ENCODE peak calls at places on chromosomes 5 and 9, in eight cellular contexts. A is GM23248, W is GM23338, M is neural progenitor cell, R is PC-3, D is hepatocyte, F is SK-N-SH, L is MM.1S. Q is an unnamed sample.

GRCh38 chr5:10151656-10152055 is 98.0 kb downstream of the ATPSCKMT start:
- DNase-seq in A (no peak), W (no peak), M (no peak), R (peak; percentile 28), D (no peak), F (no peak), L (no peak), Q (no peak)

GRCh38 chr9:88808019-88808656 is 183.1 kb upstream of the S1PR3 start:
- DNase-seq in A (peak; percentile 33), W (no peak), M (no peak), R (no peak), D (peak; percentile 13), F (peak; percentile 69), L (no peak), Q (no peak)

GRCh38 chr5:88683506-88684135 is 199.4 kb downstream of the MEF2C start:
- DNase-seq in A (peak; percentile 28), W (peak; percentile 90), M (peak; percentile 77), R (peak; percentile 39), D (no peak), F (peak; percentile 75), L (peak; percentile 78), Q (no peak)

GRCh38 chr5:92353107-92354030 is 970.3 kb upstream of the ARRDC3 start:
- DNase-seq in A (peak; percentile 56), W (no peak), M (no peak), R (peak; percentile 77), D (peak; percentile 8), F (no peak), L (no peak), Q (no peak)

GRCh38 chr5:22918511-22918910 is 65.4 kb upstream of the CDH12 start:
- DNase-seq in A (no peak), W (no peak), M (no peak), R (no peak), D (no peak), F (no peak), L (no peak), Q (no peak)

GRCh38 chr5:4129523-4129922 is 533.9 kb downstream of the IRX1 start:
- DNase-seq in A (no peak), W (no peak), M (no peak), R (no peak), D (no peak), F (no peak), L (no peak), Q (no peak)

GRCh38 chr9:133455936-133456335 is 3.8 kb upstream of the CACFD1 start:
- DNase-seq in A (no peak), W (no peak), M (no peak), R (no peak), D (no peak), F (no peak), L (no peak), Q (no peak)

GRCh38 chr5:127942246-127943060 is 141.1 kb upstream of the SLC12A2 start:
- DNase-seq in A (peak; percentile 17), W (no peak), M (no peak), R (peak; percentile 63), D (no peak), F (no peak), L (no peak), Q (no peak)

GRCh38 chr9:109966643-109967368 is 186.8 kb downstream of the PALM2AKAP2 start:
- DNase-seq in A (no peak), W (no peak), M (no peak), R (no peak), D (no peak), F (no peak), L (no peak), Q (peak; percentile 91)

GRCh38 chr9:137150485-137151060 is 11.6 kb downstream of the GRIN1 start:
- DNase-seq in A (no peak), W (peak; percentile 63), M (no peak), R (peak; percentile 94), D (no peak), F (no peak), L (peak; percentile 90), Q (peak; percentile 95)

DNA sequence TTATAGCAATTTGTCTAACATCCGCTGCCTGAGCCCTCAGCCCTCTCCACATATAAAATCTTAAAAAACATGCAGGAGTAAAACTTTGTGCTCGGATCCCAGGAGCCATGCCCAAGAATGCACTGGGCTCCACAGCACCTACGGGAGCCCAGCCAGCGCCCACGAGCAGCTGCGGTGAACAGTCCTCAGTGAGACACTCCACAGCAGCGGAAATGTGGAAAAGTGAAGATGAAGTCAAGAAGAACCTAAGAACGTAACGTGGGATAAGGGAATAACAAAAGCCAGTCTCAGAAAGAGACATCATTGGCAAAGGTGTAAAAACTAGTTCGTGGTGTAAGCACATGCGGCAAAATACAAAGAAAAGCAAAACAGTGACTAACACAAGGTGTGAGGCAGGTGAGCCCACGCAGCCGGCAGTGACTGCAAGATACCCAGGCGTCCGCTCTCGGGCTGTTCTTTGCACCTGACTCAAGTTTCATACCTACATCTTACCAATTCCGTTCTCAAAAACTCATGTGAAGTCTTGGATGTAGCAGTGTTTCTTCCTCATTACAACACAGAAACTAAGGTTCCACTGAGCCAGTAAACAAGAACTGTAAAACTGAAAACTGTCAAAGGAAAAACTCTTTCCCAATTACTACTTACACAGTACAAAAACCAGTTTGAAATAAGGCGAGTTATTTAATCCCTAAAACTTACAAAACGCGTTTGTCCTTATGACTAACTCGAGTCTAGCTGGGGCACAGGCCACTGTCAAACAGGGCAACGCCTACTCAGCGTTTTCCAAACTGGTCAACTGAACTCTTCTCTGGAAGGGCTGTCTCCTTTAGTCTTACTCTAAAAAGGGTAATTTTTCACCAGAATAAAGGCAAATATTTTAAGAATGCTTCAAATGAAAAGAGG is 1.7 kb downstream of the CAMSAP1 start:
- DNase-seq in A (peak; percentile 80), W (no peak), M (peak; percentile 44), R (peak; percentile 78), D (peak; percentile 57), F (no peak), L (no peak), Q (peak; percentile 47)
- TF ChIP-seq EZH2phosphoT487 in A (no peak), W (no peak), M (no peak), R (no peak), D (no peak), F (no peak), L (no peak), Q (no peak)

DNA sequence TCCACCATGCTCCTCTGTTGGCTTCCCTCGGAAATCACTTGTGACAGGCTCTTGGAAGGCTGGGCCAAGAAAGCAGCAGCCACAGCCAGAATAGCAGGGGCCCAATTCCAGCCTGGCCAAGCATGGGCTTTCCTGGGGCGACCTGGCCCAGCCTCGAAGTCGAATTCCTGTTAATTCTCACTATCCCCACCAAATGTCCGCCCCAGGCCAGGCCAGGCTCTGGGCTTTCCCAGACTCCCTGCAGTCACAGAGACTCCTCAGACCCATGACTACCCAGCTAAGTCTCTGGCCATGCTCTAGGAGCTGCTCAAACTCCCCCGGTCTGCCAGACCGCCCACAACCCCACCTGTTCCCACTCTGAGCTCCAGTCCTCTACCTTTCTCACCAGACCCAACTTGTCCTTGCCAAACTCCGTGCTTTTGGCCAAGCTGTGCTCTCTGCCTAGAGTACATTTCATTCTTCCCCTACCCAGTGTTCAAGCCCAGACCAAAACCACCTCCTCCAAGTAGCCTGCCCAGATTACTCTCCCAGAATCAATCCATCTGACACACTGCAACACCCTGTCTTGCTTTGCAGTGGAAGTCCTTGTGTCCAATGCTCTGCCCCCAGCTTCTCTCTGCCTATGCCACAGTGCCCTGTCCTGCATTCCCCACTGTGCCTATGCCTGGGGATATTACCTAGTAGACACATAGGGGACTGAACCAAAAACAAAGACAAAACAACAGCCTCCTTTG is 26.2 kb downstream of the SHB start:
- DNase-seq in A (no peak), W (no peak), M (no peak), R (no peak), D (no peak), F (no peak), L (no peak), Q (no peak)
- H3K27ac ChIP-seq in A (no peak overlapping the region), W (no peak overlapping the region), M (no peak overlapping the region), R (no peak overlapping the region), D (no peak overlapping the region), F (peak overlapping the region; percentile 64), L (no peak overlapping the region), Q (no peak overlapping the region)

DNA sequence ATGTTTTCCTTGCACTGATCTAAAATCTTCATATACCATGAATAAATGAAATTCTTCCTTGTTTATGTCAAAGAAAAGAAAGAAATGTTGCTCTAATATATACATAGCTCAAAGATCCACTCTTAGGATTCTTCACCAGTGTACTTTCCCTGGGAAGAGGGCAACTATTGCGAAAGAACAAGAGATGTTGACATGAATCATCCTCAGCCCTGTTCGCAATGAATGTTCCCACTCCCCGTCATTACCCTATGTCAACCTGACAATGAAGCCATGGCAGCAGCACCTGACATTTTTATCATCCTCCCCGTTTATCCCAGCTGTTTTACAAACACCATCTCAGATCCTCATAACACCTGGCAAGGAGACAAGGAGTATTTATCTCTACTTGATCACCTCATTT is 409.1 kb upstream of the GRIA1 start:
- DNase-seq in A (no peak), W (no peak), M (no peak), R (peak; percentile 8), D (peak; percentile 65), F (no peak), L (no peak), Q (no peak)
- TF ChIP-seq EZH2phosphoT487 in A (no peak), W (no peak), M (no peak), R (no peak), D (no peak), F (no peak), L (no peak), Q (no peak)

GRCh38 chr5:17305024-17305423 is 87.6 kb downstream of the BASP1 start:
- DNase-seq in A (no peak), W (no peak), M (no peak), R (no peak), D (peak; percentile 31), F (no peak), L (no peak), Q (no peak)

GRCh38 chr5:17304282-17304681 is 86.9 kb downstream of the BASP1 start:
- DNase-seq in A (peak; percentile 19), W (no peak), M (no peak), R (no peak), D (no peak), F (no peak), L (no peak), Q (no peak)

GRCh38 chr5:17305964-17306725 is 88.7 kb downstream of the BASP1 start:
- DNase-seq in A (peak; percentile 60), W (peak; percentile 11), M (no peak), R (peak; percentile 93), D (peak; percentile 75), F (no peak), L (no peak), Q (no peak)

GRCh38 chr5:17308326-17309065 is 91.1 kb downstream of the BASP1 start:
- DNase-seq in A (peak; percentile 13), W (no peak), M (no peak), R (no peak), D (no peak), F (no peak), L (no peak), Q (no peak)

GRCh38 chr5:17306726-17307091 is 89.3 kb downstream of the BASP1 start:
- DNase-seq in A (no peak), W (no peak), M (no peak), R (no peak), D (no peak), F (no peak), L (no peak), Q (no peak)
- H3K27ac ChIP-seq in A (no peak overlapping the region), W (no peak overlapping the region), M (no peak overlapping the region), R (peak overlapping the region; percentile 89), D (peak overlapping the region; percentile 93), F (no peak overlapping the region), L (no peak overlapping the region), Q (no peak overlapping the region)

DNA sequence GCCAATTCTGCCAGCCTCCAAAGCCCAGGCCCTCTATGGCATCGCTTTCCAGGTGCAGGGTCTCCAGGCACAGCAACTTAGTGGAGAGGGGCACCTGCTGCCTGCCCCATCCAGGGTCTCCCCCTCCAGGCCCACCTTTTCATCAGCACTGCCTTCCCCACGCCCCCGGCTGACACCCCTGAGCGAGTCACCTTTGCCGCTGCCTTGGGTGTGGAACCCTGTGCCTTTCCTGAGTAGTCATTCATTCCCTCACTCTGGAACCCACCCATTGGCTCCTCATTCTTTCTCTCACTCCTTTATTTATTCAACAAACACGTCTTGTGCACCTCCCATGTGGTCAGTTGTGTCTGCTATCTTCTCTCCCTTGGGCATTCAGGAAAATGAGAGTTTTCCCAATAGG is 14.5 kb upstream of the RPL26L1 start:
- DNase-seq in A (peak; percentile 72), W (no peak), M (no peak), R (no peak), D (no peak), F (no peak), L (no peak), Q (no peak)
- TF ChIP-seq EZH2phosphoT487 in A (no peak), W (no peak), M (no peak), R (no peak), D (no peak), F (no peak), L (no peak), Q (no peak)

Q was measured in OCI-LY7.